ENCODE peak calls at places on chromosomes 11 and 22, in four cellular contexts. L is K562, P is endothelial cell of umbilical vein, C is stomach. F is an unnamed sample.

GRCh38 chr22:49657275-49657973 is 170.2 kb downstream of the BRD1 start:
- DNase-seq in P (peak; percentile 96), C (peak; percentile 48), L (peak; percentile 81), F (peak; percentile 14)

GRCh38 chr11:111736191-111736590 is 30.0 kb downstream of the PPP2R1B start:
- DNase-seq in L (no peak), C (no peak), P (no peak), F (no peak)

GRCh38 chr11:72217856-72218745 is 1.5 kb downstream of the FOLR2 start:
- DNase-seq in L (no peak), C (peak; percentile 10), P (no peak), F (no peak)

GRCh38 chr11:7639643-7640025 is 33.7 kb downstream of the CYB5R2 start:
- DNase-seq in P (no peak), C (peak; percentile 83), L (no peak), F (no peak)

GRCh38 chr11:111069076-111069475 is 176.4 kb upstream of the POU2AF2 start:
- DNase-seq in L (no peak), P (peak; percentile 57), C (no peak), F (no peak)

GRCh38 chr22:18121436-18122253 is 11.0 kb downstream of the TUBA8 start:
- DNase-seq in C (no peak), P (peak; percentile 7), L (no peak), F (no peak)

GRCh38 chr11:48087974-48088681 is 107.8 kb downstream of the PTPRJ start:
- DNase-seq in L (no peak), C (peak; percentile 67), P (peak; percentile 41), F (peak; percentile 70)

GRCh38 chr11:114624455-114625207 is 29.0 kb upstream of the NXPE4 start:
- DNase-seq in C (no peak), L (no peak), P (no peak), F (no peak)

GRCh38 chr22:17191163-17191562 is 28.1 kb downstream of the ADA2 start:
- DNase-seq in L (no peak), C (no peak), P (no peak), F (no peak)

GRCh38 chr11:26571861-26572654 is at the start of gene MUC15:
- DNase-seq in C (no peak), L (no peak), P (no peak), F (peak; percentile 23)

GRCh38 chr11:134374891-134375550 is 37.0 kb downstream of the B3GAT1 start:
- DNase-seq in L (no peak), P (no peak), C (no peak), F (no peak)

GRCh38 chr11:8717876-8718753 is 35.5 kb downstream of the RPL27A start:
- DNase-seq in P (peak; percentile 78), L (no peak), C (peak; percentile 70), F (peak; percentile 78)

GRCh38 chr11:86617502-86617901 is 54.9 kb downstream of the ME3 start:
- DNase-seq in C (no peak), L (no peak), P (no peak), F (no peak)

GRCh38 chr22:17237031-17237668 is 17.9 kb upstream of the ADA2 start:
- DNase-seq in P (no peak), C (no peak), L (no peak), F (no peak)

GRCh38 chr22:18971321-18971751 is 35.2 kb upstream of the PRODH start:
- DNase-seq in L (no peak), C (no peak), P (no peak), F (no peak)

GRCh38 chr11:57459112-57460016 is 964 bp upstream of the RTN4RL2 start:
- DNase-seq in C (no peak), L (no peak), P (no peak), F (no peak)

GRCh38 chr11:14892036-14892556 is at the start of gene CYP2R1:
- DNase-seq in P (peak; percentile 98), C (peak; percentile 97), L (peak; percentile 99), F (peak; percentile 97)

GRCh38 chr11:27431808-27432207 is 40.8 kb downstream of the LGR4 start:
- DNase-seq in P (no peak), C (no peak), L (no peak), F (no peak)

GRCh38 chr11:91820709-91821108 is 403.9 kb upstream of the FAT3 start:
- DNase-seq in C (no peak), P (no peak), L (no peak), F (no peak)

GRCh38 chr11:37907461-37908223 is 1309.6 kb upstream of the RAG2 start:
- DNase-seq in P (no peak), C (no peak), L (no peak), F (no peak)

GRCh38 chr11:118338637-118339061 is 3.9 kb downstream of the CD3D start:
- DNase-seq in C (peak; percentile 66), P (no peak), L (peak; percentile 66), F (no peak)

GRCh38 chr11:73244589-73245240 is 26.6 kb downstream of the P2RY2 start:
- DNase-seq in P (no peak), C (no peak), L (no peak), F (no peak)

GRCh38 chr11:16000065-16000464 is 356.3 kb downstream of the SOX6 start:
- DNase-seq in C (no peak), P (peak; percentile 26), L (no peak), F (no peak)

GRCh38 chr22:17841836-17842235 is 67.6 kb upstream of the BID start:
- DNase-seq in C (no peak), P (no peak), L (no peak), F (no peak)

GRCh38 chr11:74676596-74676995 is 54.6 kb downstream of the CHRDL2 start:
- DNase-seq in L (no peak), P (no peak), C (no peak), F (no peak)

DNA sequence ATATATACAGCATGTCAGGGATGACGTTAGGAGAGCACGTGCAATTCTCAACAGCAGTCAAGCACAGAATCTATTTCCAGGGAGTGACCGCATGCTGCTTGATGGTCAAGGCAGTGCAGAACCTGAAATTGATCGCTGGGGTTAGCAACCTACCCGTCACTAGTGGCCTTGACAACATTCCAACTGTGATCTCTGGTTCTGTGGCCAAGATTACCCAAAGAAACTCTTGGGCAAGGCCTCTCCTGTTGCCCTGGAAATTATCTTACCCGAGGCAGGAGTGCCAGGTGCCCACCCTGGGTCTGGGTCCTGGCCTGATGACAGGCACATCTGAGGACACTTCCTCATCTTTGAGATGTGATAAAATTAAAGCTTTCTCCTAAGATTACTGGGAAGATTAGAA is 2.2 kb downstream of the TM7SF2 start:
- DNase-seq in P (no peak), L (no peak), C (no peak), F (no peak)
- H3K4me1 ChIP-seq in P (peaks cover 17% of the 10 kb centered on the region), L (peaks cover 70% of the 10 kb centered on the region), C (peaks cover 46% of the 10 kb centered on the region), F (peaks cover 18% of the 10 kb centered on the region)

GRCh38 chr11:1073261-1073724 is 1.4 kb upstream of the MUC2 start:
- DNase-seq in P (peak; percentile 62), L (no peak), C (peak; percentile 88), F (peak; percentile 79)
- TF ChIP-seq POLR2AphosphoS5 in P (no peak), L (no peak), C (no peak), F (peak; percentile 72)

DNA sequence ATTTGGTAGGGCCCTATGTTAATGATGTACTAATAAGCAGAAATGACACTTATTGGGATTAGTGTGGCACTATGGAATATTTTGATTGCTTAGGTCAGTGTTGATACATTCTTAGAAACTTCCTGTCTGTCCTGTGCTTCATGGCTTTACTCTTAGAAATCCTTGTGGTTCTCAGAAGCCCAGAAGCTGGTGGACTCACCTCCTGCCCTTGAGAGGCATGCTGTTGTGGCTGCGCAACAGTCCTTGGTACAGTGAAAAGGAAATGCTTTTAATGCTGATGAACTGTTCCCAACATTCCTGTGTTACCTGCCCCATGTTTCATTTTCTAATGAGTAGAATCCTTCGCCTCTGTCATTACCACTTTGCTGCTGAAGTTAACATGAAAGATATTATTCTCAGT is 52.4 kb upstream of the MYO18B start:
- DNase-seq in L (no peak), C (no peak), P (no peak), F (no peak)
- H3K4me1 ChIP-seq in L (no peaks in the 10 kb centered on the region), C (no peaks in the 10 kb centered on the region), P (no peaks in the 10 kb centered on the region), F (no peaks in the 10 kb centered on the region)

DNA sequence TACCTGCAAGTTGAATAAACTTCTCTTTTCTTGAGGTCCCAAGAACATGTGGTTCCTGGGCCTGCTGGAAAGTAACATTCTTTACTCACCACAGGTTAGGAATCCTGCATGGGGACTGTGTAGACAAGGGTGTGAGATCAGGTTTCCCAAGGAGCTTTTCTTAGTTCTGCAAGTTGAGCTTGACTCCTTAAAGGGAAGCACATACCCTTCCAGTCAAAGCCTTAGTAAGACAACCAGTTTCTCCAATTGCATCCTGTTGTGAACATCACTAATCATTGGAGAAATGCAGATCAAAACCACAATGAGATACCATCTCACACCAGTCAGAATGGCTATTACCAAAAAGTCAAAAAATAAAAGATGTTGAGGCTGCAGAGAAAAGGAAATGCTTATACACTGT is 48.3 kb upstream of the PAK1 start:
- DNase-seq in L (no peak), C (no peak), P (no peak), F (no peak)
- TF ChIP-seq POLR2AphosphoS5 in L (no peak), C (no peak), P (no peak), F (no peak)

DNA sequence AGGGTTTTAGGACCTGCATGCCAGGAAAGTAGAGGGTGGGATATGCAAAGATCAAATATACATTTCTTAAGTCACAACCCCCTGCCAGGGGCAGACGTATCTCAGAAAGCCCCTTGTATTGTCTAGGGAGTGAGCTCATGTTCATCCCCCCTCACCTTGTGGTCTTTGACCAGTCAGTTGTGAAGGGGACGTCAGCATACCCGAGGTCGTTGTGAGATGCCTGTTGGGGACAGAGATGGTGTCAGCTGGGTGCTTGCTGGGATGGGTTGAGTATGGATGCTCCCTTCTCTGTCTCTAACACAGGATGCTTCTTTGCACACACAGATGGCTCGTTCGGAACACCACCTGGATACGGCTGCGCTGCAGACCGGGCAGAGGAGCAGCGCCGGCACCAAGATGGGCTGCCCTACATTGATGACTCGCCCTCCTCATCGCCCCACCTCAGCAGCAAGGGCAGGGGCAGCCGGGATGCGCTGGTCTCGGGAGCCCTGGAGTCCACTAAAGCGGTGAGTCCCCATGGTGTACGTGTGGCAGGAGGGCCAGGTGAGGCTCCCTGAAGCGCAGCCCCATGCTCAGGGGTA is 73.3 kb downstream of the BCR start:
- DNase-seq in C (no peak), P (no peak), L (peak; percentile 56), F (no peak)
- H3K4me1 ChIP-seq in C (peaks cover 33% of the 10 kb centered on the region), P (peaks cover under 1% of the 10 kb centered on the region), L (peaks cover 54% of the 10 kb centered on the region), F (peaks cover 11% of the 10 kb centered on the region)

GRCh38 chr11:62892077-62892922 is 11.6 kb downstream of the SLC3A2 start:
- DNase-seq in P (no peak), L (peak; percentile 56), C (no peak), F (no peak)

GRCh38 chr11:62888406-62888805 is 7.7 kb downstream of the SLC3A2 start:
- DNase-seq in P (no peak), L (no peak), C (no peak), F (no peak)

GRCh38 chr11:62889126-62889483 is 8.4 kb downstream of the SLC3A2 start:
- DNase-seq in P (no peak), C (no peak), L (no peak), F (no peak)

GRCh38 chr11:62885137-62885536 is 4.4 kb downstream of the SLC3A2 start:
- DNase-seq in P (no peak), C (no peak), L (no peak), F (no peak)

GRCh38 chr11:62889484-62890437 is 9.1 kb downstream of the SLC3A2 start:
- DNase-seq in C (no peak), L (peak; percentile 78), P (peak; percentile 92), F (no peak)
- TF ChIP-seq POLR2AphosphoS5 in C (no peak), L (peak; percentile 82), P (peak; percentile 89), F (no peak)